ENCODE peak calls at places on chromosomes 1 and 21, in six cellular contexts. One of them, this sample, is unnamed.

GRCh38 chr21:39175154-39175553 is 8.1 kb downstream of the PSMG1 start:
- DNase-seq in colonic mucosa: no peak
- DNase-seq in AG04450: no peak
- DNase-seq in CD4-positive, alpha-beta T cell: no peak
- DNase-seq in IMR-90: peak; percentile 40
- DNase-seq in heart left ventricle: no peak
- DNase-seq in this sample: no peak

GRCh38 chr1:110176299-110176956 is 26.1 kb downstream of the SLC6A17 start:
- DNase-seq in colonic mucosa: peak; percentile 41
- DNase-seq in AG04450: no peak
- DNase-seq in CD4-positive, alpha-beta T cell: no peak
- DNase-seq in IMR-90: no peak
- DNase-seq in heart left ventricle: peak; percentile 62
- DNase-seq in this sample: peak; percentile 43

GRCh38 chr1:4668738-4669700 is 14.6 kb downstream of the AJAP1 start:
- DNase-seq in colonic mucosa: no peak
- DNase-seq in AG04450: no peak
- DNase-seq in CD4-positive, alpha-beta T cell: no peak
- DNase-seq in IMR-90: no peak
- DNase-seq in heart left ventricle: no peak
- DNase-seq in this sample: no peak

GRCh38 chr1:190119683-190120082 is 358.0 kb downstream of the BRINP3 start:
- DNase-seq in colonic mucosa: no peak
- DNase-seq in AG04450: no peak
- DNase-seq in CD4-positive, alpha-beta T cell: no peak
- DNase-seq in IMR-90: no peak
- DNase-seq in heart left ventricle: no peak
- DNase-seq in this sample: no peak

GRCh38 chr1:76256289-76257223 is 182.0 kb downstream of the ST6GALNAC3 start:
- DNase-seq in colonic mucosa: no peak
- DNase-seq in AG04450: no peak
- DNase-seq in CD4-positive, alpha-beta T cell: no peak
- DNase-seq in IMR-90: no peak
- DNase-seq in heart left ventricle: no peak
- DNase-seq in this sample: no peak

GRCh38 chr1:26862781-26863676 is at the start of gene SFN:
- DNase-seq in colonic mucosa: peak; percentile 93
- DNase-seq in AG04450: no peak
- DNase-seq in CD4-positive, alpha-beta T cell: peak; percentile 46
- DNase-seq in IMR-90: no peak
- DNase-seq in heart left ventricle: no peak
- DNase-seq in this sample: peak; percentile 99

GRCh38 chr1:58722967-58723366 is 23.1 kb upstream of the MYSM1 start:
- DNase-seq in colonic mucosa: no peak
- DNase-seq in AG04450: no peak
- DNase-seq in CD4-positive, alpha-beta T cell: no peak
- DNase-seq in IMR-90: no peak
- DNase-seq in heart left ventricle: no peak
- DNase-seq in this sample: no peak

GRCh38 chr1:90925928-90926869 is 95.6 kb downstream of the ZNF644 start:
- DNase-seq in colonic mucosa: no peak
- DNase-seq in AG04450: peak; percentile 34
- DNase-seq in CD4-positive, alpha-beta T cell: no peak
- DNase-seq in IMR-90: peak; percentile 84
- DNase-seq in heart left ventricle: no peak
- DNase-seq in this sample: no peak

GRCh38 chr1:84510668-84511067 is 4.3 kb upstream of the GNG5 start:
- DNase-seq in colonic mucosa: no peak
- DNase-seq in AG04450: no peak
- DNase-seq in CD4-positive, alpha-beta T cell: no peak
- DNase-seq in IMR-90: no peak
- DNase-seq in heart left ventricle: no peak
- DNase-seq in this sample: no peak

GRCh38 chr1:239164451-239165180 is 221.8 kb upstream of the CHRM3 start:
- DNase-seq in colonic mucosa: no peak
- DNase-seq in AG04450: no peak
- DNase-seq in CD4-positive, alpha-beta T cell: no peak
- DNase-seq in IMR-90: no peak
- DNase-seq in heart left ventricle: no peak
- DNase-seq in this sample: no peak

GRCh38 chr1:11431946-11432507 is 46.9 kb upstream of the DISP3 start:
- DNase-seq in colonic mucosa: no peak
- DNase-seq in AG04450: no peak
- DNase-seq in CD4-positive, alpha-beta T cell: no peak
- DNase-seq in IMR-90: no peak
- DNase-seq in heart left ventricle: no peak
- DNase-seq in this sample: no peak

GRCh38 chr1:244041475-244042100 is 9.5 kb upstream of the ZBTB18 start:
- DNase-seq in colonic mucosa: no peak
- DNase-seq in AG04450: no peak
- DNase-seq in CD4-positive, alpha-beta T cell: no peak
- DNase-seq in IMR-90: no peak
- DNase-seq in heart left ventricle: no peak
- DNase-seq in this sample: no peak
- H3K27ac ChIP-seq in colonic mucosa: no peak overlapping the region
- H3K27ac ChIP-seq in AG04450: no peak overlapping the region
- H3K27ac ChIP-seq in CD4-positive, alpha-beta T cell: no peak overlapping the region
- H3K27ac ChIP-seq in IMR-90: no peak overlapping the region
- H3K27ac ChIP-seq in heart left ventricle: no peak overlapping the region
- H3K27ac ChIP-seq in this sample: no peak overlapping the region

GRCh38 chr21:20802201-20802600 is 196.0 kb upstream of the NCAM2 start:
- DNase-seq in colonic mucosa: no peak
- DNase-seq in AG04450: no peak
- DNase-seq in CD4-positive, alpha-beta T cell: no peak
- DNase-seq in IMR-90: no peak
- DNase-seq in heart left ventricle: no peak
- DNase-seq in this sample: no peak

GRCh38 chr21:20802631-20803260 is 195.5 kb upstream of the NCAM2 start:
- DNase-seq in colonic mucosa: no peak
- DNase-seq in AG04450: no peak
- DNase-seq in CD4-positive, alpha-beta T cell: no peak
- DNase-seq in IMR-90: no peak
- DNase-seq in heart left ventricle: no peak
- DNase-seq in this sample: no peak
- H3K9me3 ChIP-seq in colonic mucosa: no peaks in the 10 kb centered on the region
- H3K9me3 ChIP-seq in AG04450: peaks cover 17% of the 10 kb centered on the region
- H3K9me3 ChIP-seq in CD4-positive, alpha-beta T cell: peaks cover 5% of the 10 kb centered on the region
- H3K9me3 ChIP-seq in IMR-90: peaks cover 3% of the 10 kb centered on the region
- H3K9me3 ChIP-seq in heart left ventricle: no peaks in the 10 kb centered on the region
- H3K9me3 ChIP-seq in this sample: no peaks in the 10 kb centered on the region

GRCh38 chr1:171251741-171252300 is 3.5 kb downstream of the FMO1 start:
- DNase-seq in colonic mucosa: peak; percentile 51
- DNase-seq in AG04450: no peak
- DNase-seq in CD4-positive, alpha-beta T cell: no peak
- DNase-seq in IMR-90: peak; percentile 33
- DNase-seq in heart left ventricle: no peak
- DNase-seq in this sample: peak; percentile 32
- H3K27ac ChIP-seq in colonic mucosa: no peak overlapping the region
- H3K27ac ChIP-seq in AG04450: no peak overlapping the region
- H3K27ac ChIP-seq in CD4-positive, alpha-beta T cell: no peak overlapping the region
- H3K27ac ChIP-seq in IMR-90: no peak overlapping the region
- H3K27ac ChIP-seq in heart left ventricle: no peak overlapping the region
- H3K27ac ChIP-seq in this sample: peak overlapping the region; percentile 70

GRCh38 chr21:20353351-20353750 is 644.9 kb upstream of the NCAM2 start:
- DNase-seq in colonic mucosa: no peak
- DNase-seq in AG04450: no peak
- DNase-seq in CD4-positive, alpha-beta T cell: no peak
- DNase-seq in IMR-90: no peak
- DNase-seq in heart left ventricle: no peak
- DNase-seq in this sample: no peak
- H3K9me3 ChIP-seq in colonic mucosa: no peaks in the 10 kb centered on the region
- H3K9me3 ChIP-seq in AG04450: peaks cover 9% of the 10 kb centered on the region
- H3K9me3 ChIP-seq in CD4-positive, alpha-beta T cell: no peaks in the 10 kb centered on the region
- H3K9me3 ChIP-seq in IMR-90: peaks cover 4% of the 10 kb centered on the region
- H3K9me3 ChIP-seq in heart left ventricle: no peaks in the 10 kb centered on the region
- H3K9me3 ChIP-seq in this sample: no peaks in the 10 kb centered on the region

DNA sequence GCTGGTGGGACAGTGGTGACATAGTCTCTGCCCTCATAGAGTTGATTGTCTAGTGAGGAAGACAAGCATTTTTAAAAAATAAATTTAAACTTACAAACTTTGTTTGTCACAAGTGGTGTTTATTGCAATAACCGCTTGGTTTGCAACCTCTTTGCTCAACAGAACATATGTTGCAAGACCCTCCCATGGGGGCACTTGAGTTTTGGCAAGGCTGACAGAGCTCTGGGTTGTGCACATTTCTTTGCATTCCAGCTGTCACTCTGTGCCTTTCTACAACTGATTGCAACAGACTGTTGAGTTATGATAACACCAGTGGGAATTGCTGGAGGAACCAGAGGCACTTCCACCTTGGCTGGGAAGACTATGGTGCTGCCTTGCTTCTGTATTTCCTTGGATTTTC is 58.4 kb downstream of the LAMC2 start:
- DNase-seq in colonic mucosa: peak; percentile 72
- DNase-seq in AG04450: no peak
- DNase-seq in CD4-positive, alpha-beta T cell: no peak
- DNase-seq in IMR-90: peak; percentile 28
- DNase-seq in heart left ventricle: peak; percentile 74
- DNase-seq in this sample: no peak
- H3K27ac ChIP-seq in colonic mucosa: no peak overlapping the region
- H3K27ac ChIP-seq in AG04450: no peak overlapping the region
- H3K27ac ChIP-seq in CD4-positive, alpha-beta T cell: no peak overlapping the region
- H3K27ac ChIP-seq in IMR-90: no peak overlapping the region
- H3K27ac ChIP-seq in heart left ventricle: peak overlapping the region; percentile 88
- H3K27ac ChIP-seq in this sample: no peak overlapping the region

DNA sequence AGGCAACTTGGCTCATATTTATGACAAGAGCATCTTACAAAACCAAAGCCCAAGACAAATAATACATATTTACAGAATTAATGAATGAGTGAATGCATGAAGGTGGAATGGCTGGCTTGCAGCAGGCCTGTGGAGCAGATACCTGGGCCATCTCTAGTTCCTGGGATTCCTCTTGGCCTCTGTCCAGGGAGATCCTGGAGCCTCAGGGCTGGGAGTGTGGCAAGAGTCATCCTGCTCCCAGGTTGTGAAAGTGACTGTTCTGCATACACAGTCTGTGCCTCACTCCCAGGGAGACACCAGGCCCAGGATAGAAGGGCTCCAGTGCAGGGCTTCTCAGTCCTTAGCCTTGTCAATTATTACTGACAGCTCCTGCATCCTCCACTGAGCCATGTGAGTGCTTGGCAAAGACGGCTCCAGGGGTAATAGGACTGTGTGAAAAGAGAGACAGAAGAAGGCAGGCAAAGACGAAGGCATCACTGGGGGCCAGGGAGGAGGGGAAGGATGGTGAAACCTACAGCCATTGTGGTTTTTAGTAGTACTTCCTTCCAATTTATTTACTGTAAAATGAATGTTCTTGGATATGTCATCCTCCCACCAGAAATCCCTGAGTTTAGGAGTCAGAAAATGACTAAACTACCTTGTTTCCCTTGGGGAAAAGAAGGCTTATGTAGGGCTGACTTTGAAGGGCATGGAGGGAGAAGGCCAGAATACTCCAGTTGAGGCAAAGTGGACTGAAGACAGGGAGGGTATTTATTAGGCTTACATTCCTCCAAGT is 14.3 kb upstream of the KPRP start:
- DNase-seq in colonic mucosa: no peak
- DNase-seq in AG04450: no peak
- DNase-seq in CD4-positive, alpha-beta T cell: no peak
- DNase-seq in IMR-90: peak; percentile 2
- DNase-seq in heart left ventricle: no peak
- DNase-seq in this sample: no peak
- H3K9me3 ChIP-seq in colonic mucosa: no peaks in the 10 kb centered on the region
- H3K9me3 ChIP-seq in AG04450: peaks cover 6% of the 10 kb centered on the region
- H3K9me3 ChIP-seq in CD4-positive, alpha-beta T cell: no peaks in the 10 kb centered on the region
- H3K9me3 ChIP-seq in IMR-90: no peaks in the 10 kb centered on the region
- H3K9me3 ChIP-seq in heart left ventricle: no peaks in the 10 kb centered on the region
- H3K9me3 ChIP-seq in this sample: no peaks in the 10 kb centered on the region

GRCh38 chr21:33236013-33236686 is 6.4 kb downstream of the IFNAR2 start:
- DNase-seq in colonic mucosa: no peak
- DNase-seq in AG04450: no peak
- DNase-seq in CD4-positive, alpha-beta T cell: no peak
- DNase-seq in IMR-90: no peak
- DNase-seq in heart left ventricle: no peak
- DNase-seq in this sample: no peak
- H3K27ac ChIP-seq in colonic mucosa: no peak overlapping the region
- H3K27ac ChIP-seq in AG04450: no peak overlapping the region
- H3K27ac ChIP-seq in CD4-positive, alpha-beta T cell: no peak overlapping the region
- H3K27ac ChIP-seq in IMR-90: no peak overlapping the region
- H3K27ac ChIP-seq in heart left ventricle: no peak overlapping the region
- H3K27ac ChIP-seq in this sample: no peak overlapping the region

GRCh38 chr1:87058343-87058649 is 143.9 kb downstream of the HS2ST1 start:
- DNase-seq in colonic mucosa: no peak
- DNase-seq in AG04450: no peak
- DNase-seq in CD4-positive, alpha-beta T cell: no peak
- DNase-seq in IMR-90: peak; percentile 25
- DNase-seq in heart left ventricle: no peak
- DNase-seq in this sample: no peak
- H3K9me3 ChIP-seq in colonic mucosa: no peaks in the 10 kb centered on the region
- H3K9me3 ChIP-seq in AG04450: peaks cover 2% of the 10 kb centered on the region
- H3K9me3 ChIP-seq in CD4-positive, alpha-beta T cell: no peaks in the 10 kb centered on the region
- H3K9me3 ChIP-seq in IMR-90: no peaks in the 10 kb centered on the region
- H3K9me3 ChIP-seq in heart left ventricle: peaks cover 6% of the 10 kb centered on the region
- H3K9me3 ChIP-seq in this sample: no peaks in the 10 kb centered on the region